ENCODE peak calls at places on chromosomes 13 and 19, in nine cellular contexts. One of them, this sample, is unnamed.

GRCh38 chr19:3387645-3388589 is 21.5 kb downstream of the NFIC start:
- DNase-seq in nephron progenitor cell: no peak
- DNase-seq in PC-9: peak; percentile 80
- DNase-seq in Calu3: peak; percentile 80
- DNase-seq in Kasumi-1: no peak
- DNase-seq in T-cell: no peak
- DNase-seq in Karpas-422: no peak
- DNase-seq in effector CD4-positive, alpha-beta T cell: no peak
- DNase-seq in T-helper 2 cell: no peak
- DNase-seq in this sample: no peak

GRCh38 chr13:27043013-27043412 is 128.6 kb downstream of the USP12 start:
- DNase-seq in T-helper 2 cell: no peak
- DNase-seq in effector CD4-positive, alpha-beta T cell: no peak
- DNase-seq in T-cell: no peak
- DNase-seq in Kasumi-1: peak; percentile 13
- DNase-seq in Calu3: peak; percentile 64
- DNase-seq in PC-9: peak; percentile 74
- DNase-seq in nephron progenitor cell: no peak
- DNase-seq in Karpas-422: no peak
- DNase-seq in this sample: no peak

GRCh38 chr19:33416307-33417215 is 43.1 kb downstream of the CEBPG start:
- DNase-seq in nephron progenitor cell: peak; percentile 86
- DNase-seq in effector CD4-positive, alpha-beta T cell: peak; percentile 65
- DNase-seq in Karpas-422: peak; percentile 84
- DNase-seq in T-cell: peak; percentile 54
- DNase-seq in PC-9: peak; percentile 72
- DNase-seq in Calu3: peak; percentile 87
- DNase-seq in T-helper 2 cell: peak; percentile 58
- DNase-seq in Kasumi-1: peak; percentile 86
- DNase-seq in this sample: peak; percentile 71

GRCh38 chr19:2926341-2927031 is 18.3 kb downstream of the ZNF77 start:
- DNase-seq in PC-9: no peak
- DNase-seq in Calu3: no peak
- DNase-seq in Kasumi-1: no peak
- DNase-seq in Karpas-422: no peak
- DNase-seq in T-helper 2 cell: no peak
- DNase-seq in nephron progenitor cell: no peak
- DNase-seq in T-cell: no peak
- DNase-seq in effector CD4-positive, alpha-beta T cell: no peak
- DNase-seq in this sample: no peak

GRCh38 chr13:80341098-80341701 is at the start of gene SPRY2:
- DNase-seq in nephron progenitor cell: peak; percentile 92
- DNase-seq in Calu3: peak; percentile 75
- DNase-seq in Kasumi-1: peak; percentile 96
- DNase-seq in Karpas-422: no peak
- DNase-seq in effector CD4-positive, alpha-beta T cell: no peak
- DNase-seq in PC-9: peak; percentile 91
- DNase-seq in T-cell: no peak
- DNase-seq in T-helper 2 cell: peak; percentile 36
- DNase-seq in this sample: no peak

GRCh38 chr13:43107780-43108179 is 84.4 kb downstream of the DNAJC15 start:
- DNase-seq in PC-9: no peak
- DNase-seq in Kasumi-1: no peak
- DNase-seq in T-helper 2 cell: no peak
- DNase-seq in nephron progenitor cell: no peak
- DNase-seq in T-cell: no peak
- DNase-seq in Karpas-422: no peak
- DNase-seq in Calu3: no peak
- DNase-seq in effector CD4-positive, alpha-beta T cell: no peak
- DNase-seq in this sample: no peak

GRCh38 chr13:48201044-48201443 is 32.0 kb upstream of the ITM2B start:
- DNase-seq in effector CD4-positive, alpha-beta T cell: no peak
- DNase-seq in T-helper 2 cell: no peak
- DNase-seq in PC-9: no peak
- DNase-seq in Kasumi-1: no peak
- DNase-seq in nephron progenitor cell: no peak
- DNase-seq in Karpas-422: no peak
- DNase-seq in T-cell: no peak
- DNase-seq in Calu3: no peak
- DNase-seq in this sample: no peak

GRCh38 chr19:38478273-38478971 is 44.9 kb downstream of the RYR1 start:
- DNase-seq in Calu3: peak; percentile 37
- DNase-seq in T-cell: no peak
- DNase-seq in nephron progenitor cell: no peak
- DNase-seq in effector CD4-positive, alpha-beta T cell: no peak
- DNase-seq in Kasumi-1: peak; percentile 41
- DNase-seq in PC-9: peak; percentile 35
- DNase-seq in Karpas-422: peak; percentile 82
- DNase-seq in T-helper 2 cell: peak; percentile 56
- DNase-seq in this sample: no peak

GRCh38 chr13:94550030-94550738 is 45.8 kb downstream of the TGDS start:
- DNase-seq in PC-9: no peak
- DNase-seq in Kasumi-1: peak; percentile 53
- DNase-seq in nephron progenitor cell: no peak
- DNase-seq in effector CD4-positive, alpha-beta T cell: no peak
- DNase-seq in Karpas-422: no peak
- DNase-seq in T-cell: no peak
- DNase-seq in T-helper 2 cell: no peak
- DNase-seq in Calu3: no peak
- DNase-seq in this sample: no peak

GRCh38 chr13:46561691-46562090 is 8.7 kb downstream of the LRCH1 start:
- DNase-seq in Kasumi-1: no peak
- DNase-seq in nephron progenitor cell: no peak
- DNase-seq in Karpas-422: no peak
- DNase-seq in PC-9: no peak
- DNase-seq in T-cell: no peak
- DNase-seq in Calu3: no peak
- DNase-seq in T-helper 2 cell: no peak
- DNase-seq in effector CD4-positive, alpha-beta T cell: no peak
- DNase-seq in this sample: no peak

GRCh38 chr13:110616103-110617101 is 1.1 kb downstream of the NAXD start:
- DNase-seq in nephron progenitor cell: no peak
- DNase-seq in Kasumi-1: peak; percentile 71
- DNase-seq in effector CD4-positive, alpha-beta T cell: no peak
- DNase-seq in T-cell: peak; percentile 21
- DNase-seq in PC-9: peak; percentile 71
- DNase-seq in Calu3: peak; percentile 17
- DNase-seq in T-helper 2 cell: peak; percentile 79
- DNase-seq in Karpas-422: peak; percentile 66
- DNase-seq in this sample: peak; percentile 7

GRCh38 chr13:44132710-44133109 is 240.9 kb upstream of the SERP2 start:
- DNase-seq in Karpas-422: no peak
- DNase-seq in T-cell: no peak
- DNase-seq in nephron progenitor cell: no peak
- DNase-seq in PC-9: peak; percentile 30
- DNase-seq in effector CD4-positive, alpha-beta T cell: no peak
- DNase-seq in T-helper 2 cell: no peak
- DNase-seq in Kasumi-1: no peak
- DNase-seq in Calu3: peak; percentile 39
- DNase-seq in this sample: no peak

GRCh38 chr19:18975011-18975410 is 34.0 kb upstream of the HOMER3 start:
- DNase-seq in PC-9: no peak
- DNase-seq in T-helper 2 cell: no peak
- DNase-seq in Karpas-422: no peak
- DNase-seq in Calu3: no peak
- DNase-seq in nephron progenitor cell: no peak
- DNase-seq in Kasumi-1: no peak
- DNase-seq in effector CD4-positive, alpha-beta T cell: no peak
- DNase-seq in T-cell: no peak
- DNase-seq in this sample: no peak